ENCODE peak calls at places on chromosomes 11 and 22, in nine cellular contexts. One of them, this sample, is unnamed.

GRCh38 chr11:109000531-109000930 is 335.7 kb downstream of the DDX10 start:
- DNase-seq in KBM-7: no peak
- DNase-seq in activated CD4-positive, alpha-beta T cell treated with anti-CD3 and anti-CD28 coated beads, Interleukin-2, amount 50 U/mL, for 24 hours: no peak
- DNase-seq in iPS-NIHi11: no peak
- DNase-seq in BJ: no peak
- DNase-seq in tibial nerve: no peak
- DNase-seq in stimulated activated CD8-positive, alpha-beta memory T cell treated with anti-CD3 and anti-CD28 coated beads, Interleukin-15, amount 100 ng/mL, for 1 hour: no peak
- DNase-seq in activated naive CD8-positive, alpha-beta T cell treated with anti-CD3 and anti-CD28 coated beads, Interleukin-2, amount 10 ng/mL, durations not matched to agents 7 days and 5 days: no peak
- DNase-seq in stomach: no peak
- DNase-seq in this sample: no peak

GRCh38 chr22:30453731-30454510 is 17.9 kb downstream of the SEC14L3 start:
- DNase-seq in stimulated activated CD8-positive, alpha-beta memory T cell treated with anti-CD3 and anti-CD28 coated beads, Interleukin-15, amount 100 ng/mL, for 1 hour: no peak
- DNase-seq in activated CD4-positive, alpha-beta T cell treated with anti-CD3 and anti-CD28 coated beads, Interleukin-2, amount 50 U/mL, for 24 hours: no peak
- DNase-seq in activated naive CD8-positive, alpha-beta T cell treated with anti-CD3 and anti-CD28 coated beads, Interleukin-2, amount 10 ng/mL, durations not matched to agents 7 days and 5 days: peak
- DNase-seq in stomach: no peak
- DNase-seq in BJ: no peak
- DNase-seq in tibial nerve: no peak
- DNase-seq in iPS-NIHi11: no peak
- DNase-seq in KBM-7: peak
- DNase-seq in this sample: no peak

GRCh38 chr22:17315310-17315709 is 54.0 kb upstream of the CECR2 start:
- DNase-seq in BJ: no peak
- DNase-seq in stimulated activated CD8-positive, alpha-beta memory T cell treated with anti-CD3 and anti-CD28 coated beads, Interleukin-15, amount 100 ng/mL, for 1 hour: no peak
- DNase-seq in activated naive CD8-positive, alpha-beta T cell treated with anti-CD3 and anti-CD28 coated beads, Interleukin-2, amount 10 ng/mL, durations not matched to agents 7 days and 5 days: no peak
- DNase-seq in iPS-NIHi11: no peak
- DNase-seq in stomach: peak
- DNase-seq in activated CD4-positive, alpha-beta T cell treated with anti-CD3 and anti-CD28 coated beads, Interleukin-2, amount 50 U/mL, for 24 hours: no peak
- DNase-seq in KBM-7: no peak
- DNase-seq in tibial nerve: no peak
- DNase-seq in this sample: no peak

GRCh38 chr11:108766596-108767173 is 101.8 kb downstream of the DDX10 start:
- DNase-seq in activated CD4-positive, alpha-beta T cell treated with anti-CD3 and anti-CD28 coated beads, Interleukin-2, amount 50 U/mL, for 24 hours: no peak
- DNase-seq in tibial nerve: no peak
- DNase-seq in iPS-NIHi11: no peak
- DNase-seq in KBM-7: no peak
- DNase-seq in stimulated activated CD8-positive, alpha-beta memory T cell treated with anti-CD3 and anti-CD28 coated beads, Interleukin-15, amount 100 ng/mL, for 1 hour: no peak
- DNase-seq in BJ: no peak
- DNase-seq in activated naive CD8-positive, alpha-beta T cell treated with anti-CD3 and anti-CD28 coated beads, Interleukin-2, amount 10 ng/mL, durations not matched to agents 7 days and 5 days: no peak
- DNase-seq in stomach: no peak
- DNase-seq in this sample: no peak

GRCh38 chr11:130498181-130498580 is 49.7 kb downstream of the ADAMTS15 start:
- DNase-seq in iPS-NIHi11: no peak
- DNase-seq in activated CD4-positive, alpha-beta T cell treated with anti-CD3 and anti-CD28 coated beads, Interleukin-2, amount 50 U/mL, for 24 hours: no peak
- DNase-seq in stomach: no peak
- DNase-seq in stimulated activated CD8-positive, alpha-beta memory T cell treated with anti-CD3 and anti-CD28 coated beads, Interleukin-15, amount 100 ng/mL, for 1 hour: no peak
- DNase-seq in tibial nerve: no peak
- DNase-seq in activated naive CD8-positive, alpha-beta T cell treated with anti-CD3 and anti-CD28 coated beads, Interleukin-2, amount 10 ng/mL, durations not matched to agents 7 days and 5 days: no peak
- DNase-seq in BJ: no peak
- DNase-seq in KBM-7: no peak
- DNase-seq in this sample: no peak

GRCh38 chr11:74019104-74019738 is 10.3 kb upstream of the UCP3 start:
- DNase-seq in tibial nerve: no peak
- DNase-seq in stomach: peak
- DNase-seq in activated naive CD8-positive, alpha-beta T cell treated with anti-CD3 and anti-CD28 coated beads, Interleukin-2, amount 10 ng/mL, durations not matched to agents 7 days and 5 days: no peak
- DNase-seq in KBM-7: no peak
- DNase-seq in BJ: no peak
- DNase-seq in activated CD4-positive, alpha-beta T cell treated with anti-CD3 and anti-CD28 coated beads, Interleukin-2, amount 50 U/mL, for 24 hours: no peak
- DNase-seq in iPS-NIHi11: no peak
- DNase-seq in stimulated activated CD8-positive, alpha-beta memory T cell treated with anti-CD3 and anti-CD28 coated beads, Interleukin-15, amount 100 ng/mL, for 1 hour: no peak
- DNase-seq in this sample: no peak

GRCh38 chr11:20035701-20036601 is 124.3 kb downstream of the DBX1 start:
- DNase-seq in BJ: peak
- DNase-seq in iPS-NIHi11: no peak
- DNase-seq in tibial nerve: peak
- DNase-seq in KBM-7: no peak
- DNase-seq in stomach: no peak
- DNase-seq in stimulated activated CD8-positive, alpha-beta memory T cell treated with anti-CD3 and anti-CD28 coated beads, Interleukin-15, amount 100 ng/mL, for 1 hour: no peak
- DNase-seq in activated CD4-positive, alpha-beta T cell treated with anti-CD3 and anti-CD28 coated beads, Interleukin-2, amount 50 U/mL, for 24 hours: no peak
- DNase-seq in activated naive CD8-positive, alpha-beta T cell treated with anti-CD3 and anti-CD28 coated beads, Interleukin-2, amount 10 ng/mL, durations not matched to agents 7 days and 5 days: no peak
- DNase-seq in this sample: no peak

GRCh38 chr11:7423946-7424345 is 61.4 kb upstream of the OLFML1 start:
- DNase-seq in BJ: no peak
- DNase-seq in stimulated activated CD8-positive, alpha-beta memory T cell treated with anti-CD3 and anti-CD28 coated beads, Interleukin-15, amount 100 ng/mL, for 1 hour: no peak
- DNase-seq in activated naive CD8-positive, alpha-beta T cell treated with anti-CD3 and anti-CD28 coated beads, Interleukin-2, amount 10 ng/mL, durations not matched to agents 7 days and 5 days: no peak
- DNase-seq in iPS-NIHi11: no peak
- DNase-seq in tibial nerve: no peak
- DNase-seq in KBM-7: no peak
- DNase-seq in stomach: no peak
- DNase-seq in activated CD4-positive, alpha-beta T cell treated with anti-CD3 and anti-CD28 coated beads, Interleukin-2, amount 50 U/mL, for 24 hours: no peak
- DNase-seq in this sample: no peak

GRCh38 chr11:115941044-115941443 is 436.8 kb upstream of the CADM1 start:
- DNase-seq in activated naive CD8-positive, alpha-beta T cell treated with anti-CD3 and anti-CD28 coated beads, Interleukin-2, amount 10 ng/mL, durations not matched to agents 7 days and 5 days: no peak
- DNase-seq in stomach: no peak
- DNase-seq in activated CD4-positive, alpha-beta T cell treated with anti-CD3 and anti-CD28 coated beads, Interleukin-2, amount 50 U/mL, for 24 hours: no peak
- DNase-seq in iPS-NIHi11: no peak
- DNase-seq in BJ: no peak
- DNase-seq in tibial nerve: no peak
- DNase-seq in KBM-7: no peak
- DNase-seq in stimulated activated CD8-positive, alpha-beta memory T cell treated with anti-CD3 and anti-CD28 coated beads, Interleukin-15, amount 100 ng/mL, for 1 hour: no peak
- DNase-seq in this sample: no peak

GRCh38 chr22:46421272-46421671 is 85.8 kb downstream of the TRMU start:
- DNase-seq in KBM-7: no peak
- DNase-seq in activated naive CD8-positive, alpha-beta T cell treated with anti-CD3 and anti-CD28 coated beads, Interleukin-2, amount 10 ng/mL, durations not matched to agents 7 days and 5 days: no peak
- DNase-seq in activated CD4-positive, alpha-beta T cell treated with anti-CD3 and anti-CD28 coated beads, Interleukin-2, amount 50 U/mL, for 24 hours: no peak
- DNase-seq in iPS-NIHi11: no peak
- DNase-seq in stomach: no peak
- DNase-seq in tibial nerve: no peak
- DNase-seq in stimulated activated CD8-positive, alpha-beta memory T cell treated with anti-CD3 and anti-CD28 coated beads, Interleukin-15, amount 100 ng/mL, for 1 hour: no peak
- DNase-seq in BJ: no peak
- DNase-seq in this sample: no peak

GRCh38 chr11:73270855-73271477 is 1.2 kb upstream of the P2RY6 start:
- DNase-seq in stomach: peak
- DNase-seq in KBM-7: no peak
- DNase-seq in tibial nerve: no peak
- DNase-seq in activated naive CD8-positive, alpha-beta T cell treated with anti-CD3 and anti-CD28 coated beads, Interleukin-2, amount 10 ng/mL, durations not matched to agents 7 days and 5 days: no peak
- DNase-seq in BJ: no peak
- DNase-seq in iPS-NIHi11: no peak
- DNase-seq in activated CD4-positive, alpha-beta T cell treated with anti-CD3 and anti-CD28 coated beads, Interleukin-2, amount 50 U/mL, for 24 hours: no peak
- DNase-seq in stimulated activated CD8-positive, alpha-beta memory T cell treated with anti-CD3 and anti-CD28 coated beads, Interleukin-15, amount 100 ng/mL, for 1 hour: no peak
- DNase-seq in this sample: no peak

GRCh38 chr11:46901156-46901555 is 17.2 kb downstream of the LRP4 start:
- DNase-seq in stomach: no peak
- DNase-seq in stimulated activated CD8-positive, alpha-beta memory T cell treated with anti-CD3 and anti-CD28 coated beads, Interleukin-15, amount 100 ng/mL, for 1 hour: no peak
- DNase-seq in activated naive CD8-positive, alpha-beta T cell treated with anti-CD3 and anti-CD28 coated beads, Interleukin-2, amount 10 ng/mL, durations not matched to agents 7 days and 5 days: no peak
- DNase-seq in KBM-7: no peak
- DNase-seq in iPS-NIHi11: no peak
- DNase-seq in BJ: no peak
- DNase-seq in tibial nerve: no peak
- DNase-seq in activated CD4-positive, alpha-beta T cell treated with anti-CD3 and anti-CD28 coated beads, Interleukin-2, amount 50 U/mL, for 24 hours: no peak
- DNase-seq in this sample: no peak

GRCh38 chr22:22235564-22235963 is 9.0 kb upstream of the VPREB1 start:
- DNase-seq in stomach: no peak
- DNase-seq in stimulated activated CD8-positive, alpha-beta memory T cell treated with anti-CD3 and anti-CD28 coated beads, Interleukin-15, amount 100 ng/mL, for 1 hour: peak
- DNase-seq in tibial nerve: no peak
- DNase-seq in iPS-NIHi11: peak
- DNase-seq in KBM-7: peak
- DNase-seq in activated naive CD8-positive, alpha-beta T cell treated with anti-CD3 and anti-CD28 coated beads, Interleukin-2, amount 10 ng/mL, durations not matched to agents 7 days and 5 days: peak
- DNase-seq in BJ: no peak
- DNase-seq in activated CD4-positive, alpha-beta T cell treated with anti-CD3 and anti-CD28 coated beads, Interleukin-2, amount 50 U/mL, for 24 hours: peak
- DNase-seq in this sample: no peak

GRCh38 chr11:134382830-134383229 is 29.2 kb downstream of the B3GAT1 start:
- DNase-seq in activated CD4-positive, alpha-beta T cell treated with anti-CD3 and anti-CD28 coated beads, Interleukin-2, amount 50 U/mL, for 24 hours: no peak
- DNase-seq in tibial nerve: no peak
- DNase-seq in iPS-NIHi11: no peak
- DNase-seq in stimulated activated CD8-positive, alpha-beta memory T cell treated with anti-CD3 and anti-CD28 coated beads, Interleukin-15, amount 100 ng/mL, for 1 hour: no peak
- DNase-seq in stomach: no peak
- DNase-seq in BJ: no peak
- DNase-seq in activated naive CD8-positive, alpha-beta T cell treated with anti-CD3 and anti-CD28 coated beads, Interleukin-2, amount 10 ng/mL, durations not matched to agents 7 days and 5 days: no peak
- DNase-seq in KBM-7: no peak
- DNase-seq in this sample: no peak

GRCh38 chr11:92383430-92383829 is 158.8 kb downstream of the FAT3 start:
- DNase-seq in tibial nerve: no peak
- DNase-seq in stomach: no peak
- DNase-seq in activated naive CD8-positive, alpha-beta T cell treated with anti-CD3 and anti-CD28 coated beads, Interleukin-2, amount 10 ng/mL, durations not matched to agents 7 days and 5 days: no peak
- DNase-seq in iPS-NIHi11: no peak
- DNase-seq in KBM-7: no peak
- DNase-seq in activated CD4-positive, alpha-beta T cell treated with anti-CD3 and anti-CD28 coated beads, Interleukin-2, amount 50 U/mL, for 24 hours: no peak
- DNase-seq in BJ: peak
- DNase-seq in stimulated activated CD8-positive, alpha-beta memory T cell treated with anti-CD3 and anti-CD28 coated beads, Interleukin-15, amount 100 ng/mL, for 1 hour: no peak
- DNase-seq in this sample: peak

GRCh38 chr11:66333220-66333877 is 2.9 kb downstream of the RIN1 start:
- DNase-seq in activated naive CD8-positive, alpha-beta T cell treated with anti-CD3 and anti-CD28 coated beads, Interleukin-2, amount 10 ng/mL, durations not matched to agents 7 days and 5 days: peak
- DNase-seq in KBM-7: no peak
- DNase-seq in stomach: no peak
- DNase-seq in tibial nerve: no peak
- DNase-seq in stimulated activated CD8-positive, alpha-beta memory T cell treated with anti-CD3 and anti-CD28 coated beads, Interleukin-15, amount 100 ng/mL, for 1 hour: no peak
- DNase-seq in activated CD4-positive, alpha-beta T cell treated with anti-CD3 and anti-CD28 coated beads, Interleukin-2, amount 50 U/mL, for 24 hours: no peak
- DNase-seq in BJ: no peak
- DNase-seq in iPS-NIHi11: no peak
- DNase-seq in this sample: no peak

GRCh38 chr11:67465190-67465522 is 3.9 kb downstream of the TMEM134 start:
- DNase-seq in stomach: peak
- DNase-seq in KBM-7: no peak
- DNase-seq in BJ: no peak
- DNase-seq in iPS-NIHi11: no peak
- DNase-seq in activated naive CD8-positive, alpha-beta T cell treated with anti-CD3 and anti-CD28 coated beads, Interleukin-2, amount 10 ng/mL, durations not matched to agents 7 days and 5 days: no peak
- DNase-seq in tibial nerve: no peak
- DNase-seq in stimulated activated CD8-positive, alpha-beta memory T cell treated with anti-CD3 and anti-CD28 coated beads, Interleukin-15, amount 100 ng/mL, for 1 hour: no peak
- DNase-seq in activated CD4-positive, alpha-beta T cell treated with anti-CD3 and anti-CD28 coated beads, Interleukin-2, amount 50 U/mL, for 24 hours: no peak
- DNase-seq in this sample: no peak

GRCh38 chr11:70532066-70532440 is 133.7 kb downstream of the CTTN start:
- DNase-seq in BJ: no peak
- DNase-seq in activated CD4-positive, alpha-beta T cell treated with anti-CD3 and anti-CD28 coated beads, Interleukin-2, amount 50 U/mL, for 24 hours: no peak
- DNase-seq in KBM-7: no peak
- DNase-seq in stimulated activated CD8-positive, alpha-beta memory T cell treated with anti-CD3 and anti-CD28 coated beads, Interleukin-15, amount 100 ng/mL, for 1 hour: no peak
- DNase-seq in activated naive CD8-positive, alpha-beta T cell treated with anti-CD3 and anti-CD28 coated beads, Interleukin-2, amount 10 ng/mL, durations not matched to agents 7 days and 5 days: no peak
- DNase-seq in stomach: no peak
- DNase-seq in tibial nerve: no peak
- DNase-seq in iPS-NIHi11: no peak
- DNase-seq in this sample: no peak